ENCODE peak calls at places on chromosome 4, in ten cellular contexts. I, A, V, N, H, S, J, L, B and O are unnamed samples.

GRCh38 chr4:26830701-26831100 is 29.9 kb upstream of the STIM2 start:
- DNase-seq in N (no peak), I (no peak), S (no peak), J (no peak), L (no peak), V (no peak), B (no peak), H (no peak), A (no peak), O (no peak)

GRCh38 chr4:180962268-180962667 is 1280.9 kb upstream of the TENM3 start:
- DNase-seq in V (no peak), I (no peak), N (no peak), H (no peak), B (no peak), L (no peak), A (no peak), S (no peak), J (no peak), O (no peak)

GRCh38 chr4:97531351-97531750 is 611.9 kb downstream of the STPG2 start:
- DNase-seq in L (no peak), V (no peak), B (no peak), J (no peak), A (no peak), I (no peak), H (no peak), N (no peak), S (no peak), O (no peak)

GRCh38 chr4:139768913-139769312 is 103.3 kb downstream of the MGST2 start:
- DNase-seq in I (no peak), A (no peak), L (no peak), V (peak), J (no peak), N (no peak), B (no peak), H (no peak), S (no peak), O (peak)

GRCh38 chr4:83112678-83113428 is 1.7 kb downstream of the PLAC8 start:
- DNase-seq in N (no peak), B (no peak), J (no peak), S (peak), V (peak), L (no peak), A (no peak), H (no peak), I (no peak), O (peak)

GRCh38 chr4:24857996-24858395 is 54.8 kb downstream of the CCDC149 start:
- DNase-seq in N (no peak), V (peak), I (no peak), B (peak), J (no peak), H (no peak), L (no peak), A (peak), S (peak), O (peak)

GRCh38 chr4:112189754-112190153 is 41.8 kb upstream of the AP1AR start:
- DNase-seq in V (peak), N (no peak), J (no peak), A (no peak), H (no peak), L (no peak), S (no peak), I (no peak), B (peak), O (peak)

GRCh38 chr4:6728320-6729029 is 12.5 kb downstream of the BLOC1S4 start:
- DNase-seq in J (no peak), V (no peak), I (no peak), H (no peak), A (no peak), B (no peak), S (no peak), N (no peak), L (no peak), O (no peak)

GRCh38 chr4:153940916-153941315 is 152.0 kb upstream of the SFRP2 start:
- DNase-seq in N (no peak), J (no peak), L (no peak), V (no peak), S (no peak), I (no peak), B (no peak), A (no peak), H (no peak), O (no peak)

GRCh38 chr4:13966241-13967195 is 339.0 kb upstream of the BOD1L1 start:
- DNase-seq in J (no peak), B (peak), V (peak), N (no peak), L (no peak), S (peak), I (no peak), A (no peak), H (no peak), O (peak)

GRCh38 chr4:122788935-122789334 is 37.7 kb upstream of the FGF2 start:
- DNase-seq in J (no peak), S (no peak), L (no peak), N (no peak), B (no peak), H (no peak), I (no peak), V (no peak), A (no peak), O (no peak)

GRCh38 chr4:38914859-38915258 is 47.3 kb downstream of the FAM114A1 start:
- DNase-seq in I (no peak), L (no peak), V (no peak), A (no peak), S (no peak), B (no peak), J (no peak), H (no peak), N (no peak), O (no peak)

GRCh38 chr4:54484361-54484760 is 173.4 kb upstream of the KIT start:
- DNase-seq in J (no peak), H (no peak), A (no peak), S (no peak), I (peak), L (no peak), B (no peak), V (no peak), N (no peak), O (no peak)

GRCh38 chr4:3107271-3108185 is 33.0 kb downstream of the HTT start:
- DNase-seq in B (peak), S (no peak), H (no peak), J (no peak), L (no peak), A (no peak), N (no peak), I (no peak), V (peak), O (no peak)

GRCh38 chr4:25860586-25861421 is 2.0 kb downstream of the SEL1L3 start:
- DNase-seq in S (no peak), V (peak), J (no peak), I (no peak), N (no peak), A (peak), B (peak), H (no peak), L (no peak), O (no peak)

GRCh38 chr4:143375326-143376073 is 38.8 kb downstream of the GAB1 start:
- DNase-seq in S (peak), I (peak), N (no peak), B (no peak), H (no peak), L (no peak), V (peak), J (peak), A (no peak), O (peak)

GRCh38 chr4:114343015-114343414 is 255.6 kb upstream of the UGT8 start:
- DNase-seq in H (no peak), I (no peak), S (no peak), V (no peak), J (no peak), N (no peak), A (no peak), B (no peak), L (no peak), O (no peak)

GRCh38 chr4:33111106-33111505 is 2390.9 kb downstream of the PCDH7 start:
- DNase-seq in N (no peak), B (peak), L (no peak), V (peak), A (no peak), J (no peak), S (no peak), I (no peak), H (no peak), O (no peak)

GRCh38 chr4:53118676-53119075 is 247.2 kb downstream of the SCFD2 start:
- DNase-seq in I (no peak), J (no peak), B (no peak), A (no peak), S (no peak), L (no peak), N (no peak), H (no peak), V (no peak), O (no peak)

GRCh38 chr4:78362310-78362709 is 189.3 kb upstream of the ANXA3 start:
- DNase-seq in B (no peak), L (no peak), I (no peak), A (no peak), S (no peak), N (no peak), V (no peak), H (no peak), J (no peak), O (no peak)

GRCh38 chr4:28350485-28350884 is 1489.8 kb downstream of the STIM2 start:
- DNase-seq in L (no peak), V (peak), N (no peak), I (no peak), H (no peak), A (no peak), J (no peak), S (no peak), B (peak), O (peak)

GRCh38 chr4:155889036-155889793 is 14.3 kb upstream of the TDO2 start:
- DNase-seq in V (peak), L (no peak), H (no peak), S (peak), I (no peak), J (no peak), B (peak), A (no peak), N (no peak), O (peak)

GRCh38 chr4:40377462-40378385 is 42.6 kb downstream of the CHRNA9 start:
- DNase-seq in S (peak), J (no peak), I (no peak), B (no peak), N (no peak), V (peak), H (no peak), A (no peak), L (no peak), O (peak)

GRCh38 chr4:165378763-165379631 is at the start of gene CPE:
- DNase-seq in S (peak), A (peak), N (peak), H (peak), B (peak), I (peak), L (peak), V (peak), J (peak), O (peak)

GRCh38 chr4:45662996-45663395 is 460.9 kb downstream of the GABRG1 start:
- DNase-seq in S (peak), L (no peak), H (no peak), I (peak), N (no peak), B (peak), J (peak), V (peak), A (no peak), O (no peak)

GRCh38 chr4:67049446-67049845 is 495.9 kb downstream of the CENPC start:
- DNase-seq in V (no peak), A (no peak), N (no peak), B (no peak), H (no peak), J (no peak), S (no peak), L (no peak), I (no peak), O (no peak)

GRCh38 chr4:37244583-37245390 is at the start of gene NWD2:
- DNase-seq in H (no peak), A (no peak), J (no peak), I (no peak), V (peak), B (no peak), L (no peak), N (no peak), S (no peak), O (no peak)